ENCODE peak calls at places on chromosomes 11 and 22, in ten cellular contexts. Q is ecto neural progenitor cell; P is GM03348; K is T-helper 2 cell; W is ACHN; X is KBM-7; Z is NCI-H1092; U is activated T-helper 1 cell treated with anti-CD3 and anti-CD28 coated beads, Interleukin-12 subunit alpha, Interleukin-12 subunit beta, Interleukin-2, Interleukin-4 antibody, amounts not matched to agents 30 ng/mL and 10 ng/mL and 1 ng/mL, durations not matched to agents 14 hours and 24 hours and 36 hours; I is non-pigmented ciliary epithelial cell; F is stimulated activated naive CD8-positive, alpha-beta T cell treated with anti-CD3 and anti-CD28 coated beads, Interleukin-15, amount 100 ng/mL, for 72 hours. D is an unnamed sample.

GRCh38 chr11:118098996-118099837 is 12.5 kb upstream of the SMIM35 start:
- DNase-seq in Q (no peak), P (no peak), K (no peak), W (no peak), X (no peak), Z (no peak), U (no peak), I (no peak), F (no peak), D (no peak)

GRCh38 chr11:8757047-8757446 is 74.5 kb downstream of the RPL27A start:
- DNase-seq in Q (no peak), P (peak), K (no peak), W (peak), X (no peak), Z (no peak), U (no peak), I (no peak), F (no peak), D (peak)

GRCh38 chr22:42844756-42845155 is 12.3 kb downstream of the ARFGAP3 start:
- DNase-seq in Q (no peak), P (no peak), K (no peak), W (no peak), X (no peak), Z (no peak), U (no peak), I (no peak), F (no peak), D (peak)

GRCh38 chr11:80156062-80156461 is 715.2 kb upstream of the TENM4 start:
- DNase-seq in Q (no peak), P (no peak), K (no peak), W (no peak), X (no peak), Z (no peak), U (no peak), I (no peak), F (no peak), D (no peak)

GRCh38 chr22:35837328-35837727 is 119.7 kb downstream of the APOL5 start:
- DNase-seq in Q (no peak), P (no peak), K (no peak), W (no peak), X (no peak), Z (no peak), U (no peak), I (no peak), F (no peak), D (peak)

GRCh38 chr11:115488945-115489344 is 15.3 kb downstream of the CADM1 start:
- DNase-seq in Q (no peak), P (no peak), K (no peak), W (peak), X (no peak), Z (no peak), U (no peak), I (peak), F (no peak), D (no peak)

GRCh38 chr11:92841719-92842118 is 127.7 kb upstream of the MTNR1B start:
- DNase-seq in Q (no peak), P (peak), K (no peak), W (no peak), X (no peak), Z (no peak), U (no peak), I (no peak), F (no peak), D (no peak)

GRCh38 chr11:63277345-63277943 is 34.0 kb upstream of the SLC22A25 start:
- DNase-seq in Q (no peak), P (no peak), K (no peak), W (no peak), X (no peak), Z (no peak), U (no peak), I (no peak), F (no peak), D (no peak)

GRCh38 chr11:125378083-125378482 is 118.0 kb downstream of the FEZ1 start:
- DNase-seq in Q (no peak), P (no peak), K (no peak), W (no peak), X (no peak), Z (no peak), U (no peak), I (no peak), F (no peak), D (no peak)

GRCh38 chr22:22342697-22343602 is 98.4 kb downstream of the VPREB1 start:
- DNase-seq in Q (peak), P (peak), K (no peak), W (peak), X (peak), Z (peak), U (peak), I (no peak), F (peak), D (peak)

GRCh38 chr11:114399903-114400221 is 449 bp downstream of the C11orf71 start:
- DNase-seq in Q (no peak), P (peak), K (no peak), W (peak), X (no peak), Z (peak), U (no peak), I (no peak), F (no peak), D (no peak)

D was measured in fibroblast of the aortic adventitia.